ENCODE peak calls at places on chromosomes 16 and 17, in ten cellular contexts. F, I, M, O, Z, P, T, X, G and S are unnamed samples.

GRCh38 chr16:24524855-24525652 is 14.3 kb upstream of the RBBP6 start:
- DNase-seq in F (peak; percentile 27), I (peak; percentile 33), M (no peak), O (no peak), Z (no peak), P (no peak), T (no peak), X (no peak), G (no peak), S (no peak)

GRCh38 chr17:18043491-18043890 is 4.3 kb downstream of the GID4 start:
- DNase-seq in F (no peak), I (peak; percentile 30), M (no peak), O (no peak), Z (no peak), P (no peak), T (no peak), X (no peak), G (peak; percentile 36), S (peak; percentile 29)

GRCh38 chr17:27489045-27489715 is 32.9 kb downstream of the KSR1 start:
- DNase-seq in F (no peak), I (peak; percentile 67), M (peak; percentile 50), O (no peak), Z (peak; percentile 35), P (peak; percentile 73), T (peak; percentile 88), X (peak; percentile 82), G (peak; percentile 19), S (peak; percentile 48)

GRCh38 chr17:59651346-59651745 is 31.7 kb downstream of the CLTC start:
- DNase-seq in F (no peak), I (no peak), M (no peak), O (no peak), Z (peak; percentile 6), P (no peak), T (no peak), X (no peak), G (peak; percentile 27), S (peak; percentile 51)

GRCh38 chr16:29815032-29815721 is 775 bp upstream of the PAGR1 start:
- DNase-seq in F (no peak), I (no peak), M (no peak), O (no peak), Z (no peak), P (peak; percentile 63), T (no peak), X (peak; percentile 83), G (no peak), S (peak; percentile 45)

GRCh38 chr16:49499018-49499785 is 125.6 kb downstream of the C16orf78 start:
- DNase-seq in F (peak; percentile 62), I (no peak), M (peak; percentile 1), O (no peak), Z (no peak), P (no peak), T (no peak), X (no peak), G (no peak), S (no peak)

GRCh38 chr17:66747561-66748275 is 87.2 kb upstream of the CACNG5 start:
- DNase-seq in F (no peak), I (no peak), M (no peak), O (peak; percentile 93), Z (peak; percentile 3), P (no peak), T (peak; percentile 64), X (no peak), G (peak; percentile 46), S (peak; percentile 80)

GRCh38 chr16:90077757-90078593 is 844 bp upstream of the PRDM7 start:
- DNase-seq in F (peak; percentile 75), I (peak; percentile 55), M (no peak), O (no peak), Z (no peak), P (no peak), T (peak; percentile 3), X (no peak), G (no peak), S (no peak)

GRCh38 chr17:18224053-18224427 is 1.4 kb upstream of the LLGL1 start:
- DNase-seq in F (no peak), I (no peak), M (no peak), O (no peak), Z (no peak), P (no peak), T (no peak), X (no peak), G (no peak), S (peak; percentile 25)

GRCh38 chr17:68089881-68090280 is 54.3 kb downstream of the KPNA2 start:
- DNase-seq in F (peak; percentile 57), I (peak; percentile 55), M (peak; percentile 64), O (peak; percentile 58), Z (peak; percentile 12), P (peak; percentile 42), T (peak; percentile 13), X (peak; percentile 74), G (peak; percentile 27), S (peak; percentile 45)